ENCODE peak calls at places on chromosomes 7 and 10, in nine cellular contexts. P, H, S, N, U, V, J, M and I are unnamed samples.

GRCh38 chr7:74362262-74362661 is 73.1 kb downstream of the CLIP2 start:
- DNase-seq in H (no peak), P (no peak), N (no peak), S (no peak), V (no peak), U (no peak), J (no peak), M (no peak), I (no peak)

GRCh38 chr7:80466638-80467037 is 45.2 kb downstream of the GNAT3 start:
- DNase-seq in H (no peak), P (no peak), N (no peak), M (no peak), U (no peak), S (no peak), V (no peak), J (no peak), I (no peak)

GRCh38 chr7:34991938-34992840 is 45.1 kb downstream of the DPY19L1 start:
- DNase-seq in P (no peak), N (peak), H (peak), J (no peak), U (peak), M (peak), S (peak), V (peak), I (peak)

GRCh38 chr10:114437456-114438292 is 33.4 kb upstream of the AFAP1L2 start:
- DNase-seq in P (no peak), N (no peak), U (no peak), S (no peak), J (peak), M (no peak), H (peak), V (peak), I (peak)

GRCh38 chr10:84333864-84334451 is 5.6 kb downstream of the CCSER2 start:
- DNase-seq in H (no peak), S (peak), N (peak), M (peak), U (peak), J (no peak), P (no peak), V (peak), I (peak)

GRCh38 chr10:123301077-123301875 is 147.1 kb downstream of the BUB3 start:
- DNase-seq in M (no peak), S (no peak), U (no peak), H (peak), N (no peak), V (no peak), J (peak), P (no peak), I (peak)

GRCh38 chr7:47600199-47601118 is 18.5 kb upstream of the TNS3 start:
- DNase-seq in M (no peak), J (no peak), P (no peak), H (peak), V (peak), U (no peak), N (no peak), S (no peak), I (peak)

GRCh38 chr10:133379152-133379800 is at the start of gene PAOX:
- DNase-seq in N (peak), H (no peak), P (no peak), M (peak), U (no peak), V (peak), S (peak), J (peak), I (peak)

GRCh38 chr10:126073606-126074005 is 177.2 kb downstream of the FANK1 start:
- DNase-seq in P (no peak), S (no peak), N (no peak), J (no peak), H (peak), M (no peak), U (no peak), V (peak), I (no peak)

GRCh38 chr7:51269321-51269720 is 47.3 kb downstream of the COBL start:
- DNase-seq in J (no peak), M (no peak), V (no peak), S (no peak), H (no peak), U (no peak), N (no peak), P (no peak), I (no peak)

GRCh38 chr7:29371472-29371871 is 176.9 kb downstream of the CHN2 start:
- DNase-seq in V (no peak), M (no peak), J (no peak), H (no peak), U (no peak), N (no peak), S (no peak), P (no peak), I (no peak)

GRCh38 chr10:19488592-19489280 is 327.5 kb upstream of the PLXDC2 start:
- DNase-seq in N (no peak), S (no peak), P (no peak), H (no peak), M (no peak), U (no peak), J (peak), V (peak), I (no peak)

GRCh38 chr10:124009616-124010015 is 83.8 kb downstream of the CHST15 start:
- DNase-seq in M (no peak), J (no peak), H (no peak), P (no peak), S (no peak), U (no peak), N (no peak), V (no peak), I (no peak)

GRCh38 chr10:62726142-62726541 is 78.4 kb upstream of the ADO start:
- DNase-seq in V (no peak), S (peak), M (peak), J (no peak), N (peak), P (no peak), U (no peak), H (peak), I (no peak)